ENCODE peak calls at places on chromosomes 7 and 10, in nine cellular contexts. M is GM12865; R is MM.1S; I is DND-41; Y is breast epithelium; T is PC-9; P is HCT116; O is sigmoid colon; Z is CD8-positive, alpha-beta memory T cell. S is an unnamed sample.

GRCh38 chr7:1239455-1240295 is 7.0 kb downstream of the UNCX start:
- DNase-seq in M (no peak), R (no peak), I (no peak), Y (no peak), T (no peak), P (no peak), O (no peak), Z (no peak), S (no peak)

GRCh38 chr10:54434782-54435181 is 366.2 kb downstream of the PCDH15 start:
- DNase-seq in M (peak), R (peak), I (no peak), Y (no peak), T (no peak), P (no peak), O (no peak), Z (no peak), S (no peak)

GRCh38 chr7:7330997-7331396 is 148.7 kb downstream of the C1GALT1 start:
- DNase-seq in M (peak), R (no peak), I (no peak), Y (no peak), T (no peak), P (no peak), O (no peak), Z (no peak), S (no peak)

GRCh38 chr7:95630702-95631458 is 34.6 kb upstream of the PDK4 start:
- DNase-seq in M (no peak), R (no peak), I (no peak), Y (no peak), T (no peak), P (no peak), O (no peak), Z (no peak), S (no peak)

GRCh38 chr7:155203882-155204691 is 93.6 kb upstream of the INSIG1 start:
- DNase-seq in M (no peak), R (no peak), I (no peak), Y (no peak), T (no peak), P (no peak), O (peak), Z (no peak), S (no peak)

GRCh38 chr7:17405786-17406185 is 107.3 kb downstream of the AHR start:
- DNase-seq in M (no peak), R (no peak), I (no peak), Y (no peak), T (peak), P (peak), O (no peak), Z (no peak), S (no peak)

GRCh38 chr10:74231375-74231774 is 80.4 kb downstream of the ADK start:
- DNase-seq in M (no peak), R (no peak), I (no peak), Y (no peak), T (peak), P (no peak), O (no peak), Z (no peak), S (no peak)

GRCh38 chr10:88227342-88228018 is 355.6 kb downstream of the RNLS start:
- DNase-seq in M (no peak), R (no peak), I (no peak), Y (no peak), T (no peak), P (no peak), O (peak), Z (no peak), S (no peak)

GRCh38 chr7:149559711-149560110 is 62.1 kb upstream of the ZNF746 start:
- DNase-seq in M (no peak), R (no peak), I (no peak), Y (no peak), T (no peak), P (no peak), O (no peak), Z (no peak), S (no peak)

GRCh38 chr10:59536151-59536550 is 173.5 kb downstream of the SLC16A9 start:
- DNase-seq in M (no peak), R (no peak), I (no peak), Y (no peak), T (no peak), P (no peak), O (no peak), Z (no peak), S (no peak)

GRCh38 chr10:72906446-72906845 is 12.9 kb downstream of the OIT3 start:
- DNase-seq in M (no peak), R (no peak), I (no peak), Y (no peak), T (no peak), P (no peak), O (no peak), Z (no peak), S (no peak)

GRCh38 chr10:58157076-58157766 is 110.5 kb downstream of the IPMK start:
- DNase-seq in M (no peak), R (no peak), I (no peak), Y (no peak), T (peak), P (no peak), O (no peak), Z (no peak), S (no peak)

GRCh38 chr7:97004931-97005763 is at the start of gene DLX6:
- DNase-seq in M (peak), R (peak), I (no peak), Y (no peak), T (no peak), P (no peak), O (peak), Z (no peak), S (no peak)

GRCh38 chr10:79431422-79431821 is 14.0 kb downstream of the ZCCHC24 start:
- DNase-seq in M (no peak), R (no peak), I (no peak), Y (no peak), T (no peak), P (no peak), O (peak), Z (no peak), S (no peak)

GRCh38 chr7:1255817-1256340 is 23.2 kb downstream of the UNCX start:
- DNase-seq in M (no peak), R (no peak), I (no peak), Y (no peak), T (no peak), P (no peak), O (no peak), Z (no peak), S (no peak)

GRCh38 chr7:27920281-27920946 is 180.5 kb downstream of the TAX1BP1 start:
- DNase-seq in M (no peak), R (no peak), I (no peak), Y (no peak), T (no peak), P (no peak), O (no peak), Z (no peak), S (no peak)

GRCh38 chr10:5575144-5575481 is 50.4 kb downstream of the CALML3 start:
- DNase-seq in M (no peak), R (no peak), I (no peak), Y (no peak), T (no peak), P (no peak), O (no peak), Z (no peak), S (no peak)

GRCh38 chr10:22978287-22978686 is 50.4 kb downstream of the ARMC3 start:
- DNase-seq in M (no peak), R (no peak), I (no peak), Y (no peak), T (no peak), P (no peak), O (no peak), Z (no peak), S (no peak)

GRCh38 chr10:31320598-31321211 is 1.7 kb downstream of the ZEB1 start:
- DNase-seq in M (peak), R (peak), I (peak), Y (no peak), T (no peak), P (no peak), O (peak), Z (peak), S (no peak)

GRCh38 chr10:97022616-97023015 is 163.1 kb downstream of the SLIT1 start:
- DNase-seq in M (no peak), R (no peak), I (no peak), Y (no peak), T (no peak), P (no peak), O (no peak), Z (no peak), S (no peak)

GRCh38 chr10:90937645-90938258 is 16.9 kb upstream of the ANKRD1 start:
- DNase-seq in M (no peak), R (no peak), I (no peak), Y (no peak), T (no peak), P (no peak), O (no peak), Z (no peak), S (no peak)

DNA sequence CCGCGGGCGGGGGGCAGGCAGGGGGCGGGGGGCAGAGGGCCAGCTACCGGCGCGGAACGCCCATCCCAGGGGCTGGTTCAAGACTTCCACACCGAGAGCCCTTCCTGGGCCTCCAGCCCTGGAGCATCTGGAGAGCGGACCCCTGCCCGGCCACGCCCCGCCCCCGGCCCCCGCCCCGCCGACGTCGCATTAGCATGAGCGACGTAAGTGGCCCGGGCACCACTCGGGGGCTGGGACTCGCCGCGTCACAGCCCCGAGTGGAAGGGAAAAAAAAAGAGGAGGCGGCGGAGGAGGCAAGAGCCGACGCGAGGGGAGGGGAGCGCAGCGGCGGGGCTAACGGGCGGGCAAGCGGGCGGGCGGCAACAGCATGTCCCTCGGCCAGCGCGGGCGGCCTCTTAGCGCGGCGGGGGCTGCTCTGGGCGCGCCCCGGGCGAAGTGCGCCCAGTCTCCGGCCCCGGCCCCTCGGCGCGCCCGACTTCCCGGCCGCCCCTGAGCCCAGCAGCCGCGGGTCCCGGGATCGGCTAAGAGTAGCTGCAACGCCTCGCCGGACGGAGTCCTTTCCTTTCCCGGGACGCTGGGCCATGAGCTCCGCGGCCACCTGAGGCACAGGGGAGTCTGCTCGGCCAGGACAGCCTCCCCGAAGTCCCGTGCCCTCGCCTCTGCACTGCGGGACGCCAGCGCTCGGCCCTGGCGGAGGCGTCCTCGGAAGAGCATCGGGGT is at the start of gene SLC18A3:
- DNase-seq in M (no peak), R (no peak), I (no peak), Y (no peak), T (no peak), P (no peak), O (peak), Z (no peak), S (no peak)
- H3K4me3 ChIP-seq in M (no peak), R (no peak), I (no peak), Y (no peak), T (no peak), P (no peak), O (no peak), Z (no peak), S (no peak)

DNA sequence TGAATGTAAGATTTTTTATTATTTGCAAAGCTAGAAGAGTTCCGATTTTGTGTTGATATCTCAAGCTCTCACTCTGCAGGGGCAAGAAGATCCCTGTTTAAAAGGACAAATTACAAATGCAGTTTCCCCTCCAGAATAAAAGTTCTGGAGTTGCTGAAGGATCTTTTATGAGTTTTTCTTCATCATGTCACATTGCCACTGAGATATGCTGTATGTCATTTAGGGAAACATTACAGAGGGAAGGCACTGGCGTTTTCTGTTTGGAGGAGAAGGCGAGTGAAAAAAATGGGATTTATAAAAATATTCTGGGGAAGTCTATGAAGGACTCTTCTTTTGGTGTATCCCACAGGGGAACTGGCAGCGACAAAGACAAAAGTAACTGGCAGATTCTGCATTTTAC is 57.4 kb downstream of the POU6F2 start:
- DNase-seq in M (no peak), R (no peak), I (no peak), Y (no peak), T (no peak), P (no peak), O (no peak), Z (no peak), S (no peak)
- H3K4me3 ChIP-seq in M (no peak), R (no peak), I (no peak), Y (no peak), T (no peak), P (no peak), O (no peak), Z (no peak), S (no peak)

GRCh38 chr10:119252470-119253151 is 45.2 kb downstream of the GRK5 start:
- DNase-seq in M (no peak), R (no peak), I (no peak), Y (no peak), T (no peak), P (no peak), O (no peak), Z (no peak), S (no peak)
- H3K4me3 ChIP-seq in M (no peak), R (no peak), I (no peak), Y (no peak), T (no peak), P (peak), O (no peak), Z (no peak), S (no peak)

DNA sequence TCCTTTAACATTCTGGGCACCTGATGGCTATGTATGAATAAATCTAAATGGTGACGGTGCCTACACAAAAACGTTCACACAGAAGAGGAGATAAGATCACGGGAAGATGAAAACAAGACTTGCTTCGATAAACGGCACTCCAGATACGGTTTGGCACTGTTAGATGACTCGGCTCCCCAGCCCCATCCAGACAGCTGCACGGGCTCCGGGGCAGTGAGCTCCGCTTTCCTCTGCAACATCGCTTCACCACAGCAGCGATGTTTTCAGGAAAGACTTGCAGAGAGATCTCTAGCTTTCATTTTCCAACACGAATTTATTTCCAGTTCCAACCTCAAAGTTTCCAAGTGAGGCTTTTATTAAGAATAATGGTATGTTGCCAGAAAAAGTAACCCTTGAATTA is 132.1 kb downstream of the KLF6 start:
- DNase-seq in M (no peak), R (no peak), I (peak), Y (peak), T (no peak), P (no peak), O (no peak), Z (no peak), S (peak)
- H3K4me3 ChIP-seq in M (no peak), R (no peak), I (peak), Y (peak), T (no peak), P (no peak), O (peak), Z (no peak), S (peak)

DNA sequence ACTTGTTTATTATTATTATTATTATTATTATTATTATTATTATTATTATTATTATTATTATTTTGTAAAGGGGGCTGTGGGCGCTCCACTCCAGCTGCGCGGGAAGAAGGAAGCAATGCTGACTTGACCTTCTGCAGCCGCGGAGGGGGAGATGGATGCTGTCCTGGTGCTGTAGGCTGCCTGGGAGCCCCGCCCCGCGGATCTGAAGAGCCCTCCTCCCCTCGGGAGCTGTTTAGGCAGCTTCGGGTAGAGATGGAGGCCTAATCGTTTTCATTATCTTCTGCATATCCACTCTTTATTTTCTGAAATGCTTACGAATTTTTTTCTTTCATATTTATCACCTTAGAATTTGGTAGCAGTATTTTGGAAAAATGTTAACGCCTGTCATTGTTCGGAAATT is 101.2 kb upstream of the KLF6 start:
- DNase-seq in M (no peak), R (no peak), I (no peak), Y (no peak), T (no peak), P (no peak), O (peak), Z (no peak), S (no peak)
- H3K4me3 ChIP-seq in M (no peak), R (no peak), I (no peak), Y (no peak), T (no peak), P (no peak), O (no peak), Z (no peak), S (no peak)

DNA sequence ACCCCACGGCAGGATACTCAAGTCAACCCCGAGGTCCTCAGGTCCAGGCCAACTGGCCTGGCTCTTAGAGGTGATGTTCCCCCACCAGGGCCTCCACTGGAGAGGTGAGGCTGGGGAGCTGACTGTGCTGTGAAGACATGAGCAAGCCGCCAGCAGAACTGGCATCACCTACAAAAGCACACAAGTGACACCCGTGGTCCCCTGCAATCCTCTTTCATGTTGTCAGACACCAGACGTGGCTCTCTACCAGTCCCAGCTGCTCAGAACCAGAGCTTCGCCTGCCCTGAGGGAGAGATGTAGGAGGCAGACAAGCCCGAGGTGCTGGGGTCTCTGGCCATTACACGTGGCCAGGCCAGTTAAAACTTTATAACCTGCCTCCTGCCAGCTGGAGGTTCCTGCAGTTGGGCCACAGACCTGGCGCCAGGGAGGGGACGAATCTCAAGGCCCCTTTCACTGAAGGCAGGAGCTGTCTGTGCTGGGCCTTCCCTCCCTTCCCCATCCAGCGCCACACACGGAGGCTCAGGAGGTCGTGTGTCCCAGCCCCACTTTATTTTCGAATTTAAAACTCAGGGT is 2.2 kb downstream of the COMTD1 start:
- DNase-seq in M (peak), R (no peak), I (peak), Y (no peak), T (no peak), P (no peak), O (peak), Z (no peak), S (no peak)
- H3K4me3 ChIP-seq in M (peak), R (peak), I (no peak), Y (peak), T (peak), P (peak), O (peak), Z (peak), S (no peak)

DNA sequence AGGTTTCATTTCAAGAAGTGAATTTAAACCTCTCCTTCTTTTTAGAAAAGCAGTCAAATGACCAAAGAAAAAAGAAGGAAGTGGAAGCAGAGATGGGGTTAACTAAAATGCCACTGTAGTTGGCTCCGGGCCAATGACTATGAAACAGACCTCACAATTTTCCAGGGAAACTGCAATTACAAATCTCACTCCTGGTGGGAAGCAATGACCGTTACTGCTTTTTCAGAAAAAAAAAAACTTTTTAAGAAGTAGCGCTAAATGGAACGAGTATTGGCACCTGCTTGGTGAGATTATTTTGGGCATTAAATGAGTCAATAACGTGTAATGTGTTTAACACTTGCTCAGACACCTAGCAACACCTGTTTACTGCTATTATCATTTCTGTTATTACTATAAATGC is 1.2 kb downstream of the SFRP4 start:
- DNase-seq in M (peak), R (no peak), I (no peak), Y (no peak), T (no peak), P (no peak), O (no peak), Z (no peak), S (no peak)
- H3K4me3 ChIP-seq in M (no peak), R (no peak), I (no peak), Y (peak), T (no peak), P (no peak), O (no peak), Z (no peak), S (no peak)

GRCh38 chr7:23491502-23491901 is 21.2 kb upstream of the IGF2BP3 start:
- DNase-seq in M (no peak), R (no peak), I (no peak), Y (no peak), T (no peak), P (no peak), O (no peak), Z (no peak), S (no peak)

GRCh38 chr7:23486002-23486773 is 15.9 kb upstream of the IGF2BP3 start:
- DNase-seq in M (no peak), R (no peak), I (no peak), Y (no peak), T (no peak), P (no peak), O (no peak), Z (no peak), S (no peak)

GRCh38 chr7:23487670-23488069 is 17.4 kb upstream of the IGF2BP3 start:
- DNase-seq in M (no peak), R (no peak), I (no peak), Y (no peak), T (no peak), P (no peak), O (no peak), Z (no peak), S (no peak)

GRCh38 chr7:23494009-23494408 is 23.7 kb upstream of the IGF2BP3 start:
- DNase-seq in M (no peak), R (no peak), I (no peak), Y (no peak), T (no peak), P (no peak), O (peak), Z (no peak), S (no peak)

DNA sequence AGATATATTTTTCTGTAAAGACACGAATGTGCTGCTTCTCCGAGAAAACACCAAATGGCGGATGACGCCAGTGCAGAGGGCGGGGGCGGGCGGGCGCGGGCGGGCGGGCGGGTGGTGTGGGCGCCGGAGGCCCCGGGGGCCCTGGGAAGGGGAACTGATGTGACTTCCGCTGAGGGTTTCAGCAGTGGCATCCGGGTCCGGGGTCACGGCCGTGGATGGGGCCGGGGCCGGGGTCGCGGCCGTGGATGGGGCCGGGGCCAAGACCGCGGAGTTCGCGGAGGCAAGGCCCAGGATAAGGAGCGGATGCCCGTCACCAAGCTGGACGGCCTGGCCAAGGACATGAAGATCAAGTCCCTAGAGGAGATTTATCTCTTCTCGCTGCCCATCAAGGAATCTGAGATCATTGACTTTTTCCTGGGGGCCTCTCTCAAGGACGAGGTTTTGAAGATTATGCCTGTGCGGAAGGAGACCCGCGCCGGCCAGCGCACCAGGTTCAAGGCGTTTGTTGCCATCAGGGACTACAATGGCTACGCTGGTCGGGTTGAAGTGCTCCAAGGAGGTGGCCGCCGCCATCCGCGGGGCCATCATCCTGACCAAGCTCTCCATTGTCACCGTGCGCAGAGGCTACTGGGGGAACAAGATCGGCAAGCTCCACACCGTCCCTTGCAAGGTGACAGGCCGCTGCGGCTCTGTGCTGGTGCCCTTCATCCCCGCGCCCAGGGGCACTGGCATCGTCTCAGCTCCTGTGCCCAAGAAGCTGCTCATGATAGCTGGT is 20.3 kb upstream of the IGF2BP3 start:
- DNase-seq in M (peak), R (no peak), I (no peak), Y (no peak), T (no peak), P (no peak), O (peak), Z (peak), S (peak)
- H3K4me3 ChIP-seq in M (peak), R (peak), I (no peak), Y (peak), T (no peak), P (no peak), O (peak), Z (peak), S (peak)